ENCODE peak calls at places on chromosomes 4 and X, in six cellular contexts. K is prostate gland, F is tibial nerve, N is stomach, I is sigmoid colon, A is ovary. B is an unnamed sample. For H3K4me1, the result is how much of the 10 kb centered on the place peaks cover.

GRCh38 chr4:56217383-56217890 is 169.9 kb downstream of the AASDH start:
- DNase-seq in K (no peak), F (no peak), N (no peak), I (no peak), A (no peak), B (no peak)

GRCh38 chr4:185317880-185318279 is 77.8 kb downstream of the LRP2BP start:
- DNase-seq in K (no peak), F (no peak), N (no peak), I (no peak), A (no peak), B (no peak)

GRCh38 chr4:173001571-173001970 is 167.0 kb upstream of the GALNT7 start:
- DNase-seq in K (no peak), F (no peak), N (no peak), I (no peak), A (no peak), B (no peak)

GRCh38 chr4:186104895-186105720 is 604 bp downstream of the FAM149A start:
- DNase-seq in K (peak), F (no peak), N (peak), I (peak), A (peak), B (no peak)

GRCh38 chr4:41442818-41443217 is 95.1 kb upstream of the LIMCH1 start:
- DNase-seq in K (peak), F (no peak), N (no peak), I (no peak), A (no peak), B (no peak)

GRCh38 chrX:98407526-98408049 is 1523.9 kb downstream of the RPA4 start:
- DNase-seq in K (no peak), F (no peak), N (no peak), I (no peak), A (no peak), B (no peak)

GRCh38 chrX:27751976-27752375 is 55.8 kb upstream of the MAGEB10 start:
- DNase-seq in K (no peak), F (no peak), N (no peak), I (no peak), A (no peak), B (no peak)

GRCh38 chr4:108821056-108821925 is 58.4 kb upstream of the ETNPPL start:
- DNase-seq in K (no peak), F (no peak), N (no peak), I (no peak), A (no peak), B (no peak)

GRCh38 chr4:26028793-26029511 is 114.9 kb downstream of the SMIM20 start:
- DNase-seq in K (peak), F (peak), N (peak), I (peak), A (peak), B (peak)

GRCh38 chr4:27315625-27316024 is 455.0 kb downstream of the STIM2 start:
- DNase-seq in K (no peak), F (no peak), N (no peak), I (no peak), A (no peak), B (no peak)

GRCh38 chrX:12206413-12206812 is 68.1 kb downstream of the FRMPD4 start:
- DNase-seq in K (no peak), F (no peak), N (no peak), I (no peak), A (no peak), B (no peak)

GRCh38 chrX:152912121-152912520 is 14.3 kb downstream of the ZNF185 start:
- DNase-seq in K (no peak), F (no peak), N (no peak), I (no peak), A (no peak), B (no peak)

GRCh38 chr4:54032558-54033135 is 31.8 kb downstream of the CHIC2 start:
- DNase-seq in K (no peak), F (no peak), N (no peak), I (no peak), A (no peak), B (no peak)

GRCh38 chrX:12441376-12442128 is 303.3 kb downstream of the FRMPD4 start:
- DNase-seq in K (no peak), F (peak), N (no peak), I (no peak), A (no peak), B (no peak)

GRCh38 chrX:150365953-150366911 is 3.1 kb downstream of the MAMLD1 start:
- DNase-seq in K (no peak), F (peak), N (no peak), I (peak), A (peak), B (peak)

GRCh38 chr4:38563703-38564490 is 100.1 kb upstream of the KLF3 start:
- DNase-seq in K (peak), F (no peak), N (no peak), I (no peak), A (no peak), B (no peak)

GRCh38 chrX:49754238-49754857 is 58.6 kb upstream of the PAGE1 start:
- DNase-seq in K (peak), F (peak), N (peak), I (peak), A (peak), B (no peak)

GRCh38 chrX:63506320-63506719 is 155.2 kb upstream of the SPIN4 start:
- DNase-seq in K (no peak), F (no peak), N (no peak), I (no peak), A (no peak), B (no peak)

GRCh38 chr4:47646372-47646771 is 161.3 kb downstream of the ATP10D start:
- DNase-seq in K (no peak), F (no peak), N (no peak), I (no peak), A (no peak), B (no peak)

DNA sequence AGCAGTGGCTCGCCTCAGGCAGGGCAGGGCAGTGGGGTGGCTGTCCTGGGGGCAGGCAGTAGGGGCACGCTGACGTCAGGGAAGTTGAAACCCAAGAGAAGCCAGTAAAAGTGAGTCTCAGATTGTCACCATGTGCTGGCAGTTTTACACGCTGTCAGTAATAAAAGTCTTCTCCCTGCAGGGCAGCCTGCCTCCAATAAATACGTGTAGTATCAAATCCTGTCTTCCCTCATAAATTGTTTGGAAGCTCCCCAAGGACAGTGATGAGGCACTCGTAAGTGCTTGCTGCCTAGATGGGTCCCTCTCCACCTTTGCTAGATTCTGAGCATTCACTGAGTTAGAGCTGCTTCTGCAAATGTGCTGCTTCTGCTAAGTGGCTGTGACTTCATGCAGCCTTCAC is 60.8 kb upstream of the MSANTD1 start:
- DNase-seq in K (peak), F (no peak), N (no peak), I (no peak), A (no peak), B (no peak)
- H3K4me3 ChIP-seq in K (no peak), F (no peak), N (no peak), I (no peak), A (no peak), B (no peak)

DNA sequence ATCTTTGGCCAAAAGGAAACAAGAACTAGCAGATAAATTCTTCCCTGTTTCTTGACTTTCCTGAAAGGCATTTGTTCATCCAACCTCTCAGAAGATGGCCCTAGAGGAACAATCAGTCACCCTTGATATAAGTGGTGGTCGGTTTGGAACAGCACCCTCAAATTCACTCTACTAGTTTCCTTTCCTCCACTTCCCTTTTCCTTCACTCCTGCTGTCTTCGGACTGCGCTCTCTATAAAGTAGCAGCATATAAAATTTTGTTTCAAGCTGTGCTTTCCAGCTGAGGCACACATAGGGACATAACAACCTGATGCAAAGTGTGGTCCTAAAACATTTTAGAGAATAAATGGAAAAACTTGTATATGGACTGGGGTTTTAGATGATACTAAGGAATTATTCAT is 29.0 kb upstream of the MOB1B start:
- DNase-seq in K (no peak), F (no peak), N (no peak), I (no peak), A (no peak), B (no peak)
- TF ChIP-seq CTCF in K (no peak), F (no peak), N (no peak), I (no peak), A (no peak), B (no peak)

GRCh38 chr4:123415977-123416376 is 19.4 kb downstream of the SPRY1 start:
- DNase-seq in K (no peak), F (no peak), N (no peak), I (no peak), A (no peak), B (no peak)
- H3K4me1 ChIP-seq in K (under half), F (under half), N (under half), I (under half), A (under half), B (under half)

DNA sequence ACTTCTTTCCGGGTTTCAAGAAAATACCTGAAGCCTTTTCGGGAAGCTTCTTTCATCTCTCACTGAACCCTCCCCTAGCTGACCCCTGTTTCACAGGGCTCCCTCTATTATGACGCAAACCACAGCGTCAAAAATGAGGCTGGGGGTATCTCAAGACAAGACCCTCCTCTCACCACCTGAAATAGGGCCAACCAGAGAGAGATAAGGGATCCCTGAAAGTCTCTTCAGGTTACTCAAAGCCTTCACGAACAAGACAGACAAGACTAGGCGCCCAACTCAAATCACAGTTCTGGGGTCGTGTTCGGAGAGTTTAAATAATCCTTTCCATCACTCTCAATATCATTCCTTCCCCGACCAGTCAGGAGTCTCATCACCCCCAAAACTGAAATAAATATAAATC is 1.2 kb downstream of the PHF8 start:
- DNase-seq in K (no peak), F (no peak), N (no peak), I (no peak), A (no peak), B (no peak)
- H3K4me3 ChIP-seq in K (peak), F (peak), N (peak), I (peak), A (peak), B (peak)